ENCODE peak calls at places on chromosomes 3 and 15, in five cellular contexts. G is neural crest cell, D is fibroblast of lung, Q is coronary artery, Y is AG09319. P is an unnamed sample.

GRCh38 chr3:183390844-183391243 is 37.6 kb downstream of the MCF2L2 start:
- DNase-seq in G (no peak), D (no peak), Q (no peak), Y (no peak), P (no peak)

GRCh38 chr3:113436794-113437193 is 4.5 kb downstream of the CFAP44 start:
- DNase-seq in G (no peak), D (peak; percentile 67), Q (no peak), Y (no peak), P (no peak)

GRCh38 chr15:42374810-42375209 is 15.5 kb downstream of the CAPN3 start:
- DNase-seq in G (no peak), D (no peak), Q (no peak), Y (no peak), P (no peak)

GRCh38 chr3:64848822-64849221 is 161.0 kb upstream of the ADAMTS9 start:
- DNase-seq in G (no peak), D (peak; percentile 84), Q (no peak), Y (no peak), P (no peak)

GRCh38 chr3:127204841-127205582 is 12.1 kb downstream of the PRR23E start:
- DNase-seq in G (no peak), D (no peak), Q (peak; percentile 24), Y (no peak), P (no peak)

GRCh38 chr3:115806501-115806900 is 183.2 kb downstream of the GAP43 start:
- DNase-seq in G (no peak), D (peak; percentile 81), Q (no peak), Y (no peak), P (no peak)

GRCh38 chr3:190038050-190038631 is 82.6 kb downstream of the P3H2 start:
- DNase-seq in G (no peak), D (peak; percentile 79), Q (no peak), Y (peak; percentile 19), P (no peak)

GRCh38 chr3:157475921-157476395 is 27.3 kb downstream of the VEPH1 start:
- DNase-seq in G (no peak), D (peak; percentile 91), Q (no peak), Y (no peak), P (no peak)

GRCh38 chr15:55267401-55268053 is 22.1 kb downstream of the RAB27A start:
- DNase-seq in G (no peak), D (peak; percentile 75), Q (no peak), Y (no peak), P (peak; percentile 68)

GRCh38 chr3:30894521-30895289 is at the start of gene GADL1:
- DNase-seq in G (peak; percentile 22), D (peak; percentile 33), Q (no peak), Y (no peak), P (no peak)

GRCh38 chr3:52428151-52429005 is 16.5 kb downstream of the SEMA3G start:
- DNase-seq in G (peak; percentile 53), D (peak; percentile 89), Q (no peak), Y (peak; percentile 81), P (no peak)

GRCh38 chr15:51809457-51809856 is 20.0 kb upstream of the TMOD3 start:
- DNase-seq in G (no peak), D (no peak), Q (no peak), Y (no peak), P (no peak)

GRCh38 chr3:194851254-194851653 is 165.6 kb downstream of the FAM43A start:
- DNase-seq in G (no peak), D (no peak), Q (no peak), Y (no peak), P (no peak)

GRCh38 chr3:134754768-134755559 is 40.1 kb upstream of the EPHB1 start:
- DNase-seq in G (peak; percentile 45), D (peak; percentile 24), Q (no peak), Y (peak; percentile 2), P (no peak)

GRCh38 chr3:37544105-37544504 is 317.6 kb upstream of the CTDSPL start:
- DNase-seq in G (no peak), D (no peak), Q (no peak), Y (no peak), P (no peak)

GRCh38 chr3:127325630-127325961 is 37.8 kb upstream of the PRR20G start:
- DNase-seq in G (no peak), D (no peak), Q (no peak), Y (no peak), P (no peak)

GRCh38 chr3:129975332-129976090 is 991 bp downstream of the TRH start:
- DNase-seq in G (peak; percentile 16), D (no peak), Q (no peak), Y (no peak), P (no peak)

GRCh38 chr15:85941186-85941855 is 138.3 kb upstream of the AGBL1 start:
- DNase-seq in G (no peak), D (peak; percentile 1), Q (no peak), Y (no peak), P (no peak)

GRCh38 chr3:157360044-157360443 is 76.6 kb upstream of the PTX3 start:
- DNase-seq in G (no peak), D (peak; percentile 90), Q (no peak), Y (peak; percentile 72), P (no peak)

GRCh38 chr3:16609927-16610580 is 4.8 kb upstream of the DAZL start:
- DNase-seq in G (no peak), D (no peak), Q (no peak), Y (no peak), P (no peak)

GRCh38 chr15:100350434-100351226 is 8.9 kb upstream of the ADAMTS17 start:
- DNase-seq in G (no peak), D (peak; percentile 91), Q (no peak), Y (peak; percentile 20), P (no peak)

GRCh38 chr3:14541646-14542045 is 1.5 kb upstream of the GRIP2 start:
- DNase-seq in G (no peak), D (no peak), Q (no peak), Y (no peak), P (no peak)

GRCh38 chr3:13233487-13234154 is 160.4 kb upstream of the IQSEC1 start:
- DNase-seq in G (no peak), D (no peak), Q (no peak), Y (no peak), P (no peak)

GRCh38 chr3:13231781-13232515 is 158.7 kb upstream of the IQSEC1 start:
- DNase-seq in G (no peak), D (no peak), Q (no peak), Y (no peak), P (no peak)

GRCh38 chr3:13227315-13228165 is 154.3 kb upstream of the IQSEC1 start:
- DNase-seq in G (no peak), D (no peak), Q (no peak), Y (no peak), P (no peak)

GRCh38 chr3:13228584-13228983 is 155.4 kb upstream of the IQSEC1 start:
- DNase-seq in G (no peak), D (no peak), Q (no peak), Y (no peak), P (no peak)

GRCh38 chr3:13229291-13229949 is 156.2 kb upstream of the IQSEC1 start:
- DNase-seq in G (no peak), D (peak; percentile 6), Q (no peak), Y (no peak), P (no peak)
- TF ChIP-seq CTCF in G (peak; percentile 59), D (no peak), Q (no peak), Y (peak; percentile 4), P (no peak)

GRCh38 chr3:43641306-43642114 is 19.7 kb upstream of the ANO10 start:
- DNase-seq in G (no peak), D (peak; percentile 71), Q (no peak), Y (no peak), P (no peak)

GRCh38 chr3:43644443-43644842 is 22.6 kb upstream of the ANO10 start:
- DNase-seq in G (no peak), D (no peak), Q (no peak), Y (no peak), P (no peak)

GRCh38 chr3:43632986-43633385 is 11.2 kb upstream of the ANO10 start:
- DNase-seq in G (no peak), D (no peak), Q (no peak), Y (no peak), P (no peak)

GRCh38 chr3:43637702-43638101 is 15.9 kb upstream of the ANO10 start:
- DNase-seq in G (no peak), D (no peak), Q (no peak), Y (no peak), P (no peak)

DNA sequence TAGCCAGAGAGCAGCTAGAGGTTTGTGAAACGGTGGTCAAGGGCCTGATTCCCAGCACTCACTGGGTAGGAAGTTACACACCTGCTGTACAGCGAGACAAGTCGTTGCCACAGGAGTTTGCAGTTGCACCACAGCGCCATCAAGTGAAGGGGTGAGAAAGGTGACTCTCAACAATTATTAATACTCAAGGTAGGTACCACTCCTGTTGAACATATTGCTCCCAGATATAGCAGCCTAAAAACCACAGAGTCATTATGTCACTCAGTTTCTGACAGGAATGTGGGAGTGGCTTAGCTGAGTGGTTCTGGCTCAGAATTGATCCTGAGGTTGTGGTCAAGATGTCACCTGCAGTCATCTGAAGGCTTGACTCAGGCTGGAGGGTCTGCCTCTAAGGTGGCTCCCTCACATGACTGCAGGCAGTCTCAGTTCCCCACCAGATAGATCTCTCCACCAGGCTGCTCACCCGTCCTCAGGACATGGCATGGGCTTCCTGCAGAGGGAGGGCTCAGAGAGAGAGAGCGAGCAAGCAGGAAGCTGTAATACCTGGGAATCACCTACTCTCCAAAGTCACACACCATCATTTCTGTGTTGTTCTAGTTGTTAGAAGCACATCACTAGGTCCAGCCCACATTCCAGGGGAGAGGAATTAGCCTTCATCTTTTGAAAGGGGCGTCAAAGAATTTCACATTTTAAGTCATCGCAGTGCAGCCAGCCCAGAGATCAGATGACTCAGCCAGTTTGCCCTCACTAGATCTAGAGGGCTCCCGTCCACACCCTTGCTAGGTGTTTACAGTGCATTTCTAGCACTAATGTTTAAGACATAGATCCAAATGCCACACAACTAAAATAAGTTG is 17.0 kb upstream of the ANO10 start:
- DNase-seq in G (no peak), D (peak; percentile 39), Q (no peak), Y (no peak), P (no peak)
- TF ChIP-seq CTCF in G (no peak), D (no peak), Q (no peak), Y (no peak), P (peak; percentile 15)

GRCh38 chr3:169342652-169343051 is 320.9 kb downstream of the MECOM start:
- DNase-seq in G (no peak), D (no peak), Q (no peak), Y (no peak), P (no peak)
- TF ChIP-seq CTCF in G (no peak), D (no peak), Q (no peak), Y (no peak), P (no peak)

DNA sequence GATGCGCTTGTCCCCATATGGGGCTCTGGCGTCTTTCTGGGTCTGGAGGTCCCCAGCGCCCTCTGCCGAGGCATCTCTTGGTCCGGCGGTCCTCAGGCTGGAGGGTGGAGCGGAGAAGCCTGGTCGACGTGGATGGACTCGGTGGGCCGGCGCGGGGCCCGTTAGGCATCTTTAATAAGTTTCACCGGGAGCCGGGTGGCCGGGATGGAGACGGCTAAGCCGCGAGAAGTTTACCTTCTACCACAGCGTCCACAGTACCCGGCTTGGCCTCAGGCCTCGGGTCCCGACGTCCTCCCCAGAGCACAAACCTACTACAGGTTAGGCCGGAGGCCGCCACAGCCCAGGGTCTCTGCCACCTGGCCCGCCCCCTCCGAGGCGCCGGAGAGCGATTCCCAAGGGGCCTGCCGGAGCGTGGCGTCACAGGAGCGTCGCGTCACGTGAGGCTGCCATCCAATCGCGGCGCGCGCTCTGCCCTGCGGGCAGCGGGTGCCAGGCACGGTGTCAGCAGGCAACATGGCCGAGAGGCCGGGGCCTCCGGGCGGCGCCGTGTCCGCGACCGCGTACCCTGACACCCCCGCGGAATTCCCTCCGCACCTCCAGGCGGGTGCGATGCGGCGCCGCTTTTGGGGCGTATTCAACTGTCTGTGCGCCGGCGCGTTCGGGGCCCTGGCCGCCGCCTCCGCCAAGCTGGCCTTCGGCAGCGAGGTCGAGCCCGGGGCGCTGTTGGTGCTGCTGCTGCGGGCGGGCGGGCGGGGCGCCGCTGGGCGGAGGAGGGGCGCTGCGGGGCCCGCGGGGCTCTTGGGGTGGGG is at the start of gene TMEM42:
- DNase-seq in G (peak; percentile 82), D (peak; percentile 92), Q (peak; percentile 92), Y (peak; percentile 79), P (peak; percentile 92)
- TF ChIP-seq CTCF in G (no peak), D (peak; percentile 27), Q (no peak), Y (peak; percentile 41), P (no peak)